ENCODE peak calls at places on chromosomes 13 and 19, in eight cellular contexts. X is kidney epithelial cell, V is cardiac muscle cell, Z is heart right ventricle, H is fibroblast of lung, K is vagina, R is left ventricle myocardium inferior, N is epithelial cell of proximal tubule. W is an unnamed sample.
A peak's percentile ranks its signal among the peaks of the same experiment; 100 is the strongest.

GRCh38 chr13:59621791-59622190 is 541.9 kb downstream of the DIAPH3 start:
- DNase-seq in R (no peak), Z (no peak), V (no peak), X (no peak), N (no peak), H (no peak), K (no peak), W (no peak)

GRCh38 chr13:42617262-42617661 is 43.3 kb downstream of the TNFSF11 start:
- DNase-seq in X (no peak), Z (no peak), K (no peak), R (no peak), H (no peak), V (no peak), N (no peak), W (no peak)

GRCh38 chr13:93244141-93244917 is 17.7 kb downstream of the GPC6 start:
- DNase-seq in H (peak; percentile 78), Z (no peak), X (no peak), K (no peak), N (peak; percentile 66), R (no peak), V (peak; percentile 11), W (peak; percentile 51)

GRCh38 chr19:10566658-10567410 is 1.0 kb upstream of the KRI1 start:
- DNase-seq in K (no peak), R (no peak), X (no peak), N (no peak), Z (no peak), V (no peak), H (no peak), W (no peak)

GRCh38 chr19:58399903-58400637 is 4.6 kb downstream of the RNF225 start:
- DNase-seq in X (no peak), H (no peak), K (no peak), Z (no peak), R (no peak), V (no peak), N (no peak), W (no peak)

GRCh38 chr19:1598777-1599459 is 6.3 kb upstream of the MBD3 start:
- DNase-seq in X (no peak), K (no peak), N (no peak), H (no peak), V (no peak), Z (no peak), R (no peak), W (no peak)

GRCh38 chr19:5152767-5153532 is 184.0 kb downstream of the KDM4B start:
- DNase-seq in X (no peak), Z (no peak), K (no peak), H (no peak), R (no peak), N (no peak), V (no peak), W (no peak)

GRCh38 chr13:59442461-59442860 is 721.3 kb downstream of the DIAPH3 start:
- DNase-seq in X (no peak), H (no peak), N (no peak), V (no peak), R (no peak), Z (no peak), K (no peak), W (no peak)

GRCh38 chr13:102041544-102041943 is 360.3 kb downstream of the FGF14 start:
- DNase-seq in V (no peak), R (no peak), Z (no peak), X (no peak), N (no peak), K (no peak), H (no peak), W (no peak)

GRCh38 chr19:29510701-29511265 is 15.0 kb upstream of the VSTM2B start:
- DNase-seq in H (no peak), X (no peak), V (no peak), R (no peak), N (no peak), Z (no peak), K (no peak), W (no peak)

GRCh38 chr13:27792393-27793218 is at the start of gene GSX1:
- DNase-seq in N (no peak), H (peak; percentile 69), Z (peak; percentile 64), X (peak; percentile 7), K (no peak), V (peak; percentile 95), R (peak; percentile 63), W (peak; percentile 79)

GRCh38 chr13:49585220-49586157 is at the start of gene RCBTB1:
- DNase-seq in R (peak; percentile 72), H (peak; percentile 63), X (no peak), N (no peak), Z (peak; percentile 73), V (peak; percentile 88), K (peak; percentile 90), W (peak; percentile 59)

GRCh38 chr13:113902956-113903355 is 39.1 kb upstream of the GAS6 start:
- DNase-seq in K (no peak), R (no peak), X (no peak), V (no peak), Z (no peak), H (no peak), N (no peak), W (no peak)

GRCh38 chr19:54677217-54677616 is 14.4 kb downstream of the LILRB4 start:
- DNase-seq in V (no peak), R (no peak), K (no peak), Z (no peak), H (no peak), N (no peak), X (no peak), W (no peak)

GRCh38 chr13:113827021-113827420 is 36.9 kb downstream of the GAS6 start:
- DNase-seq in X (no peak), Z (no peak), K (no peak), R (no peak), V (no peak), N (no peak), H (no peak), W (no peak)

GRCh38 chr19:32373614-32374295 is 28.3 kb downstream of the ZNF507 start:
- DNase-seq in H (peak; percentile 100), K (no peak), R (no peak), X (peak; percentile 99), V (peak; percentile 29), Z (no peak), N (peak; percentile 100), W (peak; percentile 99)

GRCh38 chr13:51004111-51004865 is 94.7 kb downstream of the RNASEH2B start:
- DNase-seq in K (no peak), X (no peak), V (no peak), Z (no peak), N (no peak), H (no peak), R (no peak), W (no peak)

GRCh38 chr19:17052439-17052838 is 22.8 kb downstream of the HAUS8 start:
- DNase-seq in Z (no peak), V (peak; percentile 60), N (no peak), H (peak; percentile 44), R (no peak), X (no peak), K (no peak), W (peak; percentile 74)

GRCh38 chr13:26584713-26585112 is 27.2 kb downstream of the WASF3 start:
- DNase-seq in V (no peak), H (peak; percentile 71), K (no peak), N (no peak), X (no peak), R (no peak), Z (no peak), W (peak; percentile 59)

GRCh38 chr19:32861596-32861995 is 8.0 kb downstream of the SLC7A9 start:
- DNase-seq in X (no peak), V (no peak), Z (no peak), R (no peak), N (no peak), H (no peak), K (no peak), W (no peak)

GRCh38 chr13:37587236-37587635 is 11.3 kb downstream of the POSTN start:
- DNase-seq in N (no peak), X (no peak), H (no peak), R (no peak), Z (no peak), V (no peak), K (no peak), W (no peak)
- TF ChIP-seq CTCF in N (no peak), X (no peak), H (no peak), R (no peak), Z (no peak), V (no peak), K (no peak), W (no peak)

GRCh38 chr19:14516746-14517438 is 1.3 kb downstream of the DNAJB1 start:
- DNase-seq in K (peak; percentile 89), Z (no peak), N (no peak), X (no peak), H (no peak), R (no peak), V (no peak), W (no peak)

GRCh38 chr19:14516048-14516534 is 2.1 kb downstream of the DNAJB1 start:
- DNase-seq in Z (no peak), X (no peak), K (no peak), R (no peak), N (no peak), V (no peak), H (no peak), W (no peak)

GRCh38 chr19:14517446-14517839 is 754 bp downstream of the DNAJB1 start:
- DNase-seq in H (no peak), V (peak; percentile 62), R (no peak), K (peak; percentile 91), Z (no peak), X (no peak), N (no peak), W (peak; percentile 27)

GRCh38 chr19:14519245-14519859 is 1.2 kb upstream of the DNAJB1 start:
- DNase-seq in K (no peak), X (no peak), Z (no peak), V (no peak), R (no peak), N (no peak), H (no peak), W (no peak)

GRCh38 chr19:14517840-14518505 is at the start of gene DNAJB1:
- DNase-seq in X (no peak), K (peak; percentile 93), Z (peak; percentile 87), R (peak; percentile 86), V (peak; percentile 78), N (no peak), H (peak; percentile 75), W (peak; percentile 74)
- TF ChIP-seq CTCF in X (no peak), K (no peak), Z (no peak), R (no peak), V (no peak), N (no peak), H (no peak), W (no peak)

GRCh38 chr13:61255035-61255796 is 160.4 kb downstream of the PCDH20 start:
- DNase-seq in R (no peak), V (peak; percentile 30), H (peak; percentile 11), K (no peak), Z (no peak), X (no peak), N (no peak), W (peak; percentile 26)
- TF ChIP-seq CTCF in R (peak; percentile 16), V (peak; percentile 32), H (no peak), K (no peak), Z (no peak), X (peak; percentile 42), N (peak; percentile 61), W (peak; percentile 30)

GRCh38 chr13:112261924-112262323 is 114.2 kb upstream of the SPACA7 start:
- DNase-seq in H (no peak), R (no peak), V (no peak), Z (no peak), N (no peak), K (peak; percentile 72), X (no peak), W (no peak)

GRCh38 chr13:112263152-112263551 is 113.0 kb upstream of the SPACA7 start:
- DNase-seq in K (no peak), Z (no peak), R (no peak), X (no peak), V (no peak), N (no peak), H (no peak), W (no peak)

GRCh38 chr13:112270951-112271350 is 105.2 kb upstream of the SPACA7 start:
- DNase-seq in N (no peak), V (no peak), Z (no peak), K (no peak), H (no peak), R (no peak), X (no peak), W (no peak)

GRCh38 chr13:112267650-112268049 is 108.5 kb upstream of the SPACA7 start:
- DNase-seq in K (no peak), H (no peak), N (no peak), R (no peak), Z (no peak), V (no peak), X (no peak), W (no peak)
- TF ChIP-seq CTCF in K (no peak), H (no peak), N (no peak), R (no peak), Z (no peak), V (no peak), X (no peak), W (no peak)

W was measured in fibroblast of pulmonary artery.